ENCODE peak calls at places on chromosomes 2 and 18, in eight cellular contexts. G is epithelial cell of esophagus, C is fibroblast of the aortic adventitia, P is astrocyte of the spinal cord, Y is psoas muscle, B is GM23338, D is thyroid gland, R is upper lobe of left lung. Z is an unnamed sample.

GRCh38 chr2:56077352-56077915 is 106.4 kb upstream of the CCDC85A start:
- DNase-seq in Y (no peak), C (peak; percentile 28), G (peak; percentile 37), B (peak; percentile 81), D (peak; percentile 43), R (no peak), P (peak; percentile 12), Z (no peak)

GRCh38 chr2:86383844-86384243 is 46.4 kb upstream of the REEP1 start:
- DNase-seq in R (no peak), B (no peak), G (no peak), C (peak; percentile 80), D (no peak), P (peak; percentile 44), Y (no peak), Z (peak; percentile 61)

GRCh38 chr18:61833978-61834377 is 58.8 kb downstream of the RNF152 start:
- DNase-seq in P (peak; percentile 44), R (no peak), B (no peak), G (no peak), C (peak; percentile 23), D (no peak), Y (no peak), Z (no peak)

GRCh38 chr2:25743132-25743830 is 69.9 kb upstream of the DTNB start:
- DNase-seq in Y (no peak), D (no peak), G (no peak), B (no peak), P (no peak), R (no peak), C (no peak), Z (no peak)

GRCh38 chr2:5693288-5694015 is 1.3 kb downstream of the SOX11 start:
- DNase-seq in B (peak; percentile 36), G (no peak), P (peak; percentile 49), D (no peak), R (no peak), Y (no peak), C (no peak), Z (no peak)

GRCh38 chr2:201607568-201607967 is 35.7 kb downstream of the TMEM237 start:
- DNase-seq in P (no peak), R (no peak), Y (no peak), B (no peak), C (no peak), D (no peak), G (no peak), Z (no peak)

GRCh38 chr2:26809876-26810577 is 24.2 kb downstream of the CENPA start:
- DNase-seq in P (no peak), B (no peak), R (no peak), C (no peak), G (no peak), D (no peak), Y (no peak), Z (no peak)

GRCh38 chr2:234880551-234881211 is 71.1 kb upstream of the SH3BP4 start:
- DNase-seq in G (peak; percentile 97), P (peak; percentile 93), C (peak; percentile 95), R (no peak), D (no peak), B (no peak), Y (no peak), Z (peak; percentile 71)

GRCh38 chr18:58491113-58491696 is 137.7 kb downstream of the ALPK2 start:
- DNase-seq in R (no peak), G (no peak), Y (no peak), C (no peak), D (no peak), B (no peak), P (no peak), Z (no peak)

GRCh38 chr18:10023853-10024638 is 110.2 kb downstream of the VAPA start:
- DNase-seq in C (no peak), D (no peak), G (no peak), R (peak; percentile 35), B (no peak), Y (no peak), P (no peak), Z (no peak)

GRCh38 chr2:186255823-186256222 is 230.2 kb upstream of the ZC3H15 start:
- DNase-seq in C (no peak), B (peak; percentile 94), G (peak; percentile 6), R (no peak), Y (no peak), D (no peak), P (no peak), Z (no peak)

GRCh38 chr2:126879348-126880261 is 19.1 kb upstream of the TEX51 start:
- DNase-seq in Y (no peak), B (no peak), D (no peak), P (no peak), R (peak; percentile 5), G (no peak), C (no peak), Z (no peak)

GRCh38 chr2:235592430-235592829 is 98.6 kb downstream of the AGAP1 start:
- DNase-seq in R (no peak), D (no peak), G (no peak), Y (no peak), P (peak; percentile 44), C (no peak), B (no peak), Z (no peak)

GRCh38 chr2:215486973-215487372 is 51.1 kb upstream of the FN1 start:
- DNase-seq in R (peak; percentile 41), G (peak; percentile 98), Y (no peak), P (no peak), C (peak; percentile 17), D (no peak), B (no peak), Z (no peak)

GRCh38 chr2:10012963-10013461 is 30.3 kb upstream of the KLF11 start:
- DNase-seq in R (no peak), G (no peak), D (no peak), C (no peak), Y (no peak), P (no peak), B (no peak), Z (no peak)

GRCh38 chr2:12856934-12857660 is 140.4 kb downstream of the TRIB2 start:
- DNase-seq in D (no peak), B (no peak), G (peak; percentile 60), R (no peak), C (peak; percentile 84), P (peak; percentile 83), Y (no peak), Z (peak; percentile 74)

GRCh38 chr2:20282916-20283592 is 58.1 kb upstream of the SDC1 start:
- DNase-seq in D (peak; percentile 84), R (no peak), G (no peak), P (peak; percentile 38), B (no peak), Y (peak; percentile 66), C (peak; percentile 64), Z (peak; percentile 48)

GRCh38 chr2:38626326-38627031 is 23.8 kb upstream of the HNRNPLL start:
- DNase-seq in G (no peak), B (no peak), R (no peak), Y (no peak), P (no peak), D (no peak), C (no peak), Z (no peak)

GRCh38 chr18:48667276-48668254 is 128.7 kb downstream of the CTIF start:
- DNase-seq in D (no peak), R (no peak), P (peak; percentile 46), C (no peak), Y (no peak), B (peak; percentile 71), G (no peak), Z (no peak)
- H3K4me3 ChIP-seq in D (no peak overlapping the region), R (no peak overlapping the region), P (no peak overlapping the region), C (no peak overlapping the region), Y (no peak overlapping the region), B (no peak overlapping the region), G (no peak overlapping the region), Z (no peak overlapping the region)

GRCh38 chr2:238259085-238260020 is 19.5 kb upstream of the HES6 start:
- DNase-seq in D (no peak), Y (peak; percentile 50), R (no peak), C (no peak), P (no peak), G (no peak), B (no peak), Z (no peak)
- TF ChIP-seq CTCF in D (no peak), Y (no peak), R (no peak), C (no peak), P (no peak), G (peak; percentile 21), B (no peak), Z (no peak)

DNA sequence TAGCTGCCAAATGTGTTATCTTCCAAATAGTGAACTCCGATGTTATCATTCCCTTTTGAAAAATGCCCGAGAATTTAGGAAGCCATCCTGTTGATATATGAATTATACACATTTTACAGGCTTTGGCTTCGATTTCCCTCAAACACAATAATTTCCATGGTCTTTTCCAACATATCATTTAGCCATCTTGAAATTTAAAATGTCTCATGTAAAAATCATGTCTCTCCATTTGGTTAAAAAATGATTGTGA is 101.4 kb downstream of the ZNF521 start:
- DNase-seq in P (no peak), Y (no peak), D (no peak), G (no peak), C (no peak), R (no peak), B (no peak), Z (no peak)
- H3K4me3 ChIP-seq in P (no peak overlapping the region), Y (no peak overlapping the region), D (no peak overlapping the region), G (no peak overlapping the region), C (no peak overlapping the region), R (no peak overlapping the region), B (no peak overlapping the region), Z (no peak overlapping the region)

GRCh38 chr2:40844353-40845277 is 392.7 kb upstream of the SLC8A1 start:
- DNase-seq in G (peak; percentile 69), R (peak; percentile 43), D (no peak), P (peak; percentile 5), B (peak; percentile 82), Y (no peak), C (no peak), Z (no peak)
- TF ChIP-seq CTCF in G (peak; percentile 13), R (no peak), D (no peak), P (no peak), B (peak; percentile 58), Y (no peak), C (no peak), Z (peak; percentile 14)

DNA sequence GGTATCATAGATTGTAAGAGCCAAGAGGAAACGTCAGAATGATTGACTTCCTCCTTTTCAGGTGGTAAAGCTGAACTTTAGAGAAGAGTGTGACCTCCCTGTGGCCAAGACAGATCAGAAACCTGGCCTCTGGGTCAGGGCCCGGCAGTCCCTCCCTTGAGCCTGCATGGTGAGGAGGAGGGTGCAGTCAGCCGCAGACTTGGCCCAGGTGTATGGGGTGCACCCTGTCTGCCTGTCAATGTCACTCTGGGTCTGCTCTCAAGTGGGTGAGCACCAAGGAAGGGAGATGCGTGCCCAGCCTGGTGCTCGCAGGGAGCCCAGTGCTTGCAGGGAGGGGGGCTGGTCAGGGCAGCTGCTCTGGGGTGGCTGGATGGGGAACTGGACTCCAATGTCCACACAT is 134.4 kb upstream of the SNTG2 start:
- DNase-seq in D (no peak), C (no peak), G (no peak), B (no peak), R (no peak), P (no peak), Y (no peak), Z (no peak)
- H3K4me3 ChIP-seq in D (no peak overlapping the region), C (no peak overlapping the region), G (no peak overlapping the region), B (no peak overlapping the region), R (no peak overlapping the region), P (no peak overlapping the region), Y (no peak overlapping the region), Z (no peak overlapping the region)

GRCh38 chr2:47006374-47007220 is 91.0 kb upstream of the MCFD2 start:
- DNase-seq in G (no peak), B (peak; percentile 23), P (no peak), C (no peak), R (no peak), D (no peak), Y (no peak), Z (no peak)
- TF ChIP-seq CTCF in G (peak; percentile 2), B (peak; percentile 19), P (no peak), C (no peak), R (no peak), D (peak; percentile 16), Y (no peak), Z (no peak)